ENCODE peak calls at places on chromosomes 16 and 17, in five cellular contexts. H is pulmonary artery endothelial cell; A is iris pigment epithelial cell; B is substantia nigra; D is activated T-helper 1 cell treated with anti-CD3 and anti-CD28 coated beads, Interleukin-2, amount 50 U/mL, for 16 hours. C is an unnamed sample.

GRCh38 chr17:29216181-29216580 is 30.5 kb upstream of the CRYBA1 start:
- DNase-seq in A (no peak), D (no peak), B (no peak), H (no peak), C (no peak)

GRCh38 chr16:55853114-55853513 is 20.2 kb upstream of the CES1 start:
- DNase-seq in H (no peak), B (no peak), D (no peak), A (peak), C (no peak)

GRCh38 chr16:4882633-4883285 is 35.5 kb downstream of the UBN1 start:
- DNase-seq in D (no peak), B (no peak), H (no peak), A (peak), C (peak)

GRCh38 chr17:75693500-75694481 is 26.7 kb downstream of the SAP30BP start:
- DNase-seq in H (no peak), A (peak), D (no peak), B (peak), C (peak)

GRCh38 chr17:49523706-49524472 is 28.8 kb downstream of the NGFR start:
- DNase-seq in H (no peak), D (no peak), B (no peak), A (no peak), C (no peak)

GRCh38 chr17:61410555-61411089 is 11.0 kb downstream of the TBX2 start:
- DNase-seq in H (no peak), D (peak), A (peak), B (peak), C (peak)

GRCh38 chr16:81855552-81856153 is 76.6 kb downstream of the PLCG2 start:
- DNase-seq in H (no peak), A (no peak), D (no peak), B (no peak), C (no peak)

GRCh38 chr17:2931426-2931825 is 132.0 kb downstream of the OR1D5 start:
- DNase-seq in B (no peak), D (no peak), A (no peak), H (no peak), C (no peak)

GRCh38 chr17:72811976-72812687 is 280.4 kb downstream of the SLC39A11 start:
- DNase-seq in D (no peak), H (no peak), B (no peak), A (peak), C (no peak)

GRCh38 chr17:49549691-49550678 is 25.7 kb upstream of the NXPH3 start:
- DNase-seq in H (no peak), D (no peak), A (no peak), B (no peak), C (no peak)

GRCh38 chr16:27706156-27706705 is 156.3 kb downstream of the KATNIP start:
- DNase-seq in H (no peak), B (no peak), A (no peak), D (no peak), C (no peak)

GRCh38 chr16:69833357-69833781 is 71.2 kb downstream of the WWP2 start:
- DNase-seq in D (no peak), H (no peak), B (no peak), A (peak), C (peak)

GRCh38 chr17:74542166-74542565 is 3.7 kb downstream of the CD300C start:
- DNase-seq in H (no peak), D (no peak), B (no peak), A (no peak), C (no peak)

GRCh38 chr16:78844682-78845081 is 745.2 kb downstream of the WWOX start:
- DNase-seq in H (no peak), B (no peak), D (no peak), A (no peak), C (peak)

GRCh38 chr16:49821614-49822282 is 34.2 kb downstream of the ZNF423 start:
- DNase-seq in H (no peak), B (no peak), D (no peak), A (no peak), C (no peak)

GRCh38 chr16:52499061-52499460 is 47.9 kb downstream of the TOX3 start:
- DNase-seq in B (no peak), H (no peak), A (no peak), D (no peak), C (no peak)

GRCh38 chr17:1882836-1883235 is 53.0 kb downstream of the RPA1 start:
- DNase-seq in A (peak), D (no peak), H (no peak), B (no peak), C (no peak)

GRCh38 chr16:24834459-24835335 is 11.1 kb upstream of the SLC5A11 start:
- DNase-seq in B (no peak), H (no peak), A (peak), D (no peak), C (no peak)

GRCh38 chr16:89374393-89374948 is 115.9 kb downstream of the ANKRD11 start:
- DNase-seq in A (peak), H (no peak), B (peak), D (no peak), C (no peak)

GRCh38 chr17:43691317-43691693 is 29.6 kb upstream of the MEOX1 start:
- DNase-seq in B (no peak), H (no peak), D (no peak), A (no peak), C (no peak)